ENCODE peak calls at places on chromosomes 4 and X, in five cellular contexts. P is body of pancreas; Z is tibial artery; H is effector memory CD4-positive, alpha-beta T cell; U is fibroblast of lung. Y is an unnamed sample.

GRCh38 chrX:9785252-9785943 is 831 bp upstream of the SHROOM2 start:
- DNase-seq in P (no peak), Z (no peak), H (no peak), U (no peak), Y (no peak)

GRCh38 chr4:7398104-7398423 is 36.7 kb downstream of the PSAPL1 start:
- DNase-seq in P (peak; percentile 77), Z (peak; percentile 9), H (no peak), U (peak; percentile 93), Y (peak; percentile 32)

GRCh38 chr4:6200011-6200921 is at the start of gene JAKMIP1:
- DNase-seq in P (peak; percentile 80), Z (peak; percentile 21), H (peak; percentile 80), U (peak; percentile 65), Y (peak; percentile 83)

GRCh38 chrX:13338985-13339384 is 19.1 kb upstream of the ATXN3L start:
- DNase-seq in P (no peak), Z (no peak), H (no peak), U (peak; percentile 4), Y (no peak)

GRCh38 chr4:110848787-110849186 is 225.9 kb upstream of the PITX2 start:
- DNase-seq in P (no peak), Z (no peak), H (no peak), U (no peak), Y (no peak)

GRCh38 chr4:148029781-148030180 is 297.9 kb downstream of the ARHGAP10 start:
- DNase-seq in P (no peak), Z (no peak), H (no peak), U (no peak), Y (no peak)

GRCh38 chr4:76634239-76634638 is 199.2 kb downstream of the SHROOM3 start:
- DNase-seq in P (no peak), Z (no peak), H (no peak), U (peak; percentile 84), Y (peak; percentile 37)

GRCh38 chr4:60201052-60201673 is 999.0 kb upstream of the ADGRL3 start:
- DNase-seq in P (peak; percentile 47), Z (no peak), H (no peak), U (peak; percentile 25), Y (peak; percentile 29)

GRCh38 chr4:118224239-118224829 is 128.5 kb downstream of the PRSS12 start:
- DNase-seq in P (no peak), Z (no peak), H (no peak), U (peak; percentile 60), Y (peak; percentile 78)

GRCh38 chr4:92387459-92388069 is 83.8 kb downstream of the GRID2 start:
- DNase-seq in P (peak; percentile 13), Z (no peak), H (no peak), U (peak; percentile 46), Y (peak; percentile 32)

GRCh38 chr4:55121246-55121645 is 4.1 kb downstream of the KDR start:
- DNase-seq in P (no peak), Z (no peak), H (no peak), U (no peak), Y (no peak)

GRCh38 chr4:120842046-120842445 is 80.5 kb downstream of the PRDM5 start:
- DNase-seq in P (no peak), Z (no peak), H (no peak), U (peak; percentile 85), Y (no peak)

GRCh38 chr4:74098628-74098995 is 383 bp downstream of the CXCL2 start:
- DNase-seq in P (no peak), Z (no peak), H (no peak), U (no peak), Y (no peak)

GRCh38 chr4:177489847-177490246 is 47.6 kb upstream of the AGA start:
- DNase-seq in P (no peak), Z (no peak), H (no peak), U (peak; percentile 69), Y (no peak)

GRCh38 chr4:24794916-24795665 is at the start of gene SOD3:
- DNase-seq in P (peak; percentile 89), Z (peak; percentile 88), H (no peak), U (peak; percentile 91), Y (no peak)

GRCh38 chr4:108959497-108959896 is 196.6 kb upstream of the ETNPPL start:
- DNase-seq in P (no peak), Z (no peak), H (no peak), U (peak; percentile 51), Y (no peak)

GRCh38 chrX:10496345-10496965 is 123.9 kb downstream of the MID1 start:
- DNase-seq in P (no peak), Z (no peak), H (no peak), U (peak; percentile 95), Y (no peak)

GRCh38 chr4:1283711-1284110 is 6.0 kb upstream of the MAEA start:
- DNase-seq in P (no peak), Z (no peak), H (no peak), U (no peak), Y (no peak)

GRCh38 chrX:135977611-135978010 is 3.8 kb upstream of the MMGT1 start:
- DNase-seq in P (no peak), Z (no peak), H (no peak), U (peak; percentile 52), Y (no peak)

GRCh38 chr4:126582737-126583136 is 1050.0 kb upstream of the INTU start:
- DNase-seq in P (no peak), Z (no peak), H (no peak), U (no peak), Y (peak; percentile 55)

GRCh38 chr4:89243741-89244252 is 63.8 kb downstream of the GPRIN3 start:
- DNase-seq in P (no peak), Z (no peak), H (no peak), U (no peak), Y (no peak)

GRCh38 chr4:94757192-94758140 is at the start of gene BMPR1B:
- DNase-seq in P (peak; percentile 25), Z (no peak), H (no peak), U (peak; percentile 77), Y (peak; percentile 80)

GRCh38 chr4:68630371-68630770 is 40.1 kb downstream of the UGT2B15 start:
- DNase-seq in P (no peak), Z (no peak), H (no peak), U (no peak), Y (no peak)

GRCh38 chr4:181525641-181526040 is 717.6 kb upstream of the TENM3 start:
- DNase-seq in P (no peak), Z (no peak), H (no peak), U (no peak), Y (no peak)

GRCh38 chr4:85772470-85772869 is 297.5 kb downstream of the ARHGAP24 start:
- DNase-seq in P (no peak), Z (no peak), H (no peak), U (no peak), Y (no peak)

GRCh38 chr4:7964890-7965662 is 25.4 kb upstream of the AFAP1 start:
- DNase-seq in P (peak; percentile 47), Z (no peak), H (peak; percentile 39), U (peak; percentile 64), Y (peak; percentile 68)

DNA sequence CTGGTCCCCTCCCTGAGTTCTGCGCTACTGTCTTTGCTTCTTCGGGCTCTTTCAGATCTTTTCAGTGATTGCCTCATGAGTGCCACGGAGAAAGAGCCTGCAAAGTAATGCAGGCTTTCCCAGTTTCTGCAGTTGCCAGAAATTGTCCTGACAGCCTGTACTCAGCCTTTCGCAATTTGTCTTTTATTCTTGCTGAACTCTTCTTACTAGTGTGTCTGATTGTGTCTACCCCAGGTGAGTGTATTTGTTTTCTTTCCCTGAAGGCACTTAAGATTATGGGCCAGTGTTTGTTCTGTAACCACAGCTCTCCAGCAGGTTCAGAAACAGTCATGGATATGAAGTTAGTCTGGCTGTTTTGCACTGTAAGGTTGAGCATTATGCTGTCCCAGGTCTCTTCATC is 47.1 kb downstream of the FAM193A start:
- DNase-seq in P (no peak), Z (no peak), H (no peak), U (peak; percentile 25), Y (no peak)
- H3K4me1 ChIP-seq in P (peaks cover 32% of the 10 kb centered on the region), Z (no peaks in the 10 kb centered on the region), H (peaks cover 7% of the 10 kb centered on the region), U (peaks cover 2% of the 10 kb centered on the region), Y (no peaks in the 10 kb centered on the region)

DNA sequence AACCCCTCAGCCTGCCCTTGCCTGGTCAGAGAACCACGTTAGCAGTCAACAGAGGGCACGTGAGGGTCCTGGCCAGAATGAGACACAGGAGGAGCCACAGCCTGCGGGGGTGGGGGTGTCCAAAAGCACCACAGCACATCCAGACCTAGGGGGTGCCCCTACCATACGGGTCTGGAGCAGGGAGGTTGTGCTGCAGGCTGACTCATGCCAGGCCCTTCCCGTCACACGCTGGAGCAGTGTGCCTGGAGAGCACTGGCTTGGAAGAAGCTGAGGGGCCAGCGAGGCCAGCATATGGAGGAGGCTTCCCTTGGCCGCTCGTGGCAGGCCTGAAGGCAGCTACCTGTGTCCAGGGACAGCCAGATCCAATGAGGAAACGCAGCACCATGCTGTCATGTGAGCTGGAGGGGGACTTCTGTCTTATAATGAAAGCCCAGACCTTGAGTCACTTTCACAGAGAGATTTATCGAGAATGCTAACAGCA is 1.5 kb upstream of the IRAK1 start:
- DNase-seq in P (no peak), Z (no peak), H (no peak), U (peak; percentile 72), Y (no peak)
- H3K4me3 ChIP-seq in P (no peak overlapping the region), Z (no peak overlapping the region), H (no peak overlapping the region), U (no peak overlapping the region), Y (no peak overlapping the region)

DNA sequence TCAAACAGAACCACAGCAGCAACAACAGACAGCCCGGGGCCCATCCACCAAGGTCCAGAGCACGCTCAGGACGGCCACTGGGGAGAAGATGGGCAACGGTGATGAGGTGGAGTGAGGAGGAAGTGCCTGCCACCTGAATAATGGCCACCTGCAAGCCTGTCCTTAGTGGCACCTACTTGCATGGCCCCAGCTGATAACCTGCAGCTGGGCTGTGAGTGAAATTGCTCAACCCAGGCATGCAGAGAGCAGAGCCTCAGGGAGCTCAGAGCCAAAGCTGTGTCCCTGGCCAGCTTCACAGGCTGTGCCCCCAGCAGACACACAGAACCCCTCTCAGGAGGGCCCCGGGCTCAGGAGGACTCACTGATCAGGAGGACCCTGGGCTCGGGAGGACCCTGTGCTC is 102.4 kb upstream of the ADRA2C start:
- DNase-seq in P (no peak), Z (no peak), H (no peak), U (no peak), Y (no peak)
- H3K4me1 ChIP-seq in P (no peaks in the 10 kb centered on the region), Z (no peaks in the 10 kb centered on the region), H (no peaks in the 10 kb centered on the region), U (no peaks in the 10 kb centered on the region), Y (peaks cover 12% of the 10 kb centered on the region)

GRCh38 chr4:5052424-5052702 is 1.1 kb downstream of the STK32B start:
- DNase-seq in P (no peak), Z (no peak), H (no peak), U (no peak), Y (no peak)
- H3K4me3 ChIP-seq in P (no peak overlapping the region), Z (peak overlapping the region; percentile 63), H (no peak overlapping the region), U (no peak overlapping the region), Y (peak overlapping the region; percentile 62)

Y was measured in A673.